ENCODE peak calls at places on chromosomes 6 and 20, in ten cellular contexts. V is endothelial cell, T is GM13977, D is pancreas, M is heart right ventricle, P is ovary, R is endodermal cell, L is nephron progenitor cell, O is MM.1S, G is astrocyte of the spinal cord. C is an unnamed sample.
A peak's percentile ranks its signal among the peaks of the same experiment; 100 is the strongest.

GRCh38 chr6:40328376-40328987 is 258.7 kb downstream of the LRFN2 start:
- DNase-seq in V (peak; percentile 38), T (no peak), D (peak; percentile 69), M (no peak), P (no peak), R (peak; percentile 94), L (peak; percentile 56), O (peak; percentile 35), G (no peak), C (peak; percentile 77)

GRCh38 chr20:1274485-1275313 is 8.6 kb downstream of the SNPH start:
- DNase-seq in V (no peak), T (no peak), D (no peak), M (no peak), P (no peak), R (no peak), L (no peak), O (no peak), G (no peak), C (no peak)

GRCh38 chr20:4663044-4663443 is 58.7 kb upstream of the PRND start:
- DNase-seq in V (no peak), T (no peak), D (no peak), M (no peak), P (no peak), R (no peak), L (no peak), O (no peak), G (no peak), C (no peak)

GRCh38 chr6:162055365-162055764 is 672.2 kb downstream of the PRKN start:
- DNase-seq in V (no peak), T (no peak), D (peak; percentile 87), M (no peak), P (no peak), R (peak; percentile 56), L (no peak), O (no peak), G (no peak), C (peak; percentile 27)

GRCh38 chr6:138480279-138480949 is 18.9 kb downstream of the NHSL1 start:
- DNase-seq in V (no peak), T (no peak), D (no peak), M (no peak), P (no peak), R (no peak), L (no peak), O (no peak), G (no peak), C (no peak)

GRCh38 chr20:19347943-19348456 is 135.6 kb downstream of the SLC24A3 start:
- DNase-seq in V (no peak), T (peak; percentile 23), D (no peak), M (no peak), P (no peak), R (no peak), L (no peak), O (peak; percentile 91), G (no peak), C (no peak)

GRCh38 chr6:140957334-140957733 is 1175.4 kb upstream of the GJE1 start:
- DNase-seq in V (no peak), T (no peak), D (no peak), M (no peak), P (no peak), R (no peak), L (no peak), O (no peak), G (no peak), C (no peak)

GRCh38 chr6:111764238-111765182 is 108.7 kb downstream of the FYN start:
- DNase-seq in V (no peak), T (peak; percentile 71), D (no peak), M (no peak), P (no peak), R (peak; percentile 85), L (peak; percentile 12), O (no peak), G (peak; percentile 73), C (no peak)

GRCh38 chr6:147434508-147434907 is 74.0 kb upstream of the SAMD5 start:
- DNase-seq in V (no peak), T (no peak), D (no peak), M (no peak), P (no peak), R (no peak), L (no peak), O (no peak), G (no peak), C (no peak)

GRCh38 chr6:33375143-33375649 is 16.4 kb upstream of the KIFC1 start:
- DNase-seq in V (no peak), T (no peak), D (peak; percentile 57), M (peak; percentile 78), P (peak; percentile 79), R (no peak), L (no peak), O (no peak), G (peak; percentile 75), C (peak; percentile 78)

GRCh38 chr6:149176971-149177667 is 140.4 kb upstream of the TAB2 start:
- DNase-seq in V (no peak), T (no peak), D (peak; percentile 62), M (no peak), P (no peak), R (no peak), L (no peak), O (no peak), G (no peak), C (peak; percentile 27)

GRCh38 chr6:84967389-84967788 is 203.0 kb upstream of the TBX18 start:
- DNase-seq in V (peak; percentile 10), T (no peak), D (peak; percentile 5), M (no peak), P (no peak), R (peak; percentile 83), L (peak; percentile 34), O (peak; percentile 33), G (peak; percentile 48), C (peak; percentile 9)

GRCh38 chr20:24077145-24077544 is 88.6 kb upstream of the GGTLC1 start:
- DNase-seq in V (no peak), T (no peak), D (no peak), M (no peak), P (no peak), R (no peak), L (no peak), O (no peak), G (no peak), C (no peak)

GRCh38 chr6:74320076-74320475 is 624.1 kb downstream of the CD109 start:
- DNase-seq in V (no peak), T (no peak), D (no peak), M (no peak), P (no peak), R (no peak), L (no peak), O (no peak), G (no peak), C (no peak)

GRCh38 chr6:45972795-45973503 is 42.7 kb downstream of the CLIC5 start:
- DNase-seq in V (no peak), T (no peak), D (no peak), M (no peak), P (no peak), R (no peak), L (no peak), O (no peak), G (no peak), C (no peak)

DNA sequence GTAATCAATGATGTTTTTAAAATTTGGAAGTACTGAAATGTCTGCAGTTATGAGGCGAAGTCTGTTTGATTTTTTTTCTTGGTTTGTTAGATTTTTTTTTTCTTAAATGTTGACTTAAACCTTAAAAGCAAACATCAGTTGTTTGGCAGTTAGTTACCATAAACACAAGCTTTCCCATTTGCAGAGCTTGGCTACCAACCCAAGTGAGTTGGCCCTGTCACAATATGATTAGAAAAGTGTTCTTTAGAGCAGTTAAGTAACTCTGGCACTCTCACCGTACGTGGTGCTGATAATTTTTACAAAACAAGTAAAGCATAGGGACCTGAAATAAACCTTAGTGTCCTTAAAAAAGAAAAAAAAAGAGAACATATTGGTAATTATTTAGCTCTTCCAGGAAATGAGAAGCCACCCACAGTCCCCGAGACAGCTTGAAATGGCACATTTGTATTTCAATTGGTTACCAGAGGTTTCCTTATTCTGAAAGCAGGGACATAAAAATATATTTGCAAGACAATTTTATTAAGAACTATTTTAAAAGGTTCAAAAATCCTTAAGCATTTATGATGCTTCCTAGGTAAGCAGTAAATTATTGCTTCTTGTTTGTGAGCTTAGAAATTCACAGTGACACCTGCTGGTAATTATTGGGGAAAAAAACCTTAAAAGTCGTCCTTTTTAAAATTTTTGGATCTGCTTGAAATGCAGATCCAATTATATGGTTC is 3.9 kb downstream of the HEY2 start:
- DNase-seq in V (no peak), T (no peak), D (peak; percentile 64), M (no peak), P (no peak), R (no peak), L (no peak), O (peak; percentile 43), G (peak; percentile 56), C (no peak)
- TF ChIP-seq CTCF in V (peak; percentile 64), T (peak; percentile 39), D (no peak), M (peak; percentile 17), P (no peak), R (peak; percentile 77), L (peak; percentile 44), O (peak; percentile 53), G (peak; percentile 20), C (no peak)

GRCh38 chr6:95133578-95133977 is 443.8 kb upstream of the MANEA start:
- DNase-seq in V (peak; percentile 6), T (no peak), D (no peak), M (no peak), P (no peak), R (no peak), L (no peak), O (no peak), G (peak; percentile 18), C (peak; percentile 14)

GRCh38 chr6:95127266-95127665 is 450.1 kb upstream of the MANEA start:
- DNase-seq in V (no peak), T (no peak), D (no peak), M (no peak), P (no peak), R (no peak), L (no peak), O (no peak), G (no peak), C (no peak)

DNA sequence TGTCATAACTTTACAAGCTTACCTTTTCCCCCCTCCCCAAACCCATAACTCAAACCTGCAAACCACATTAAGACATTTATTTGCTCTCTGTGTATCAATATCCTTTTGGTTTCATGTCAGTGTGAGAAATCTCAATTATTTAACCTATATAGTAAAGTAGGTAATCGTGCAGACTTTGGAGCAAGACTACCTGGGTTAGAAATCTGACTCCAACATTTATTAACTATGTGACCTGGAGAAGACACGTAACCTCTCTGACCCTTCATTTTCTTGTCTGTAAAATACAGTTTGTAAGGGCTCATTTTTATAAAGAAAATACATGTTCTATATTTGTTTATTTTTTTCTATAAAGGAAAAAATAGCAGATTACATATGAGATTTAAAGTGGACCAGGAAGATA is 448.9 kb upstream of the MANEA start:
- DNase-seq in V (no peak), T (no peak), D (no peak), M (no peak), P (no peak), R (no peak), L (no peak), O (no peak), G (no peak), C (no peak)
- TF ChIP-seq CTCF in V (no peak), T (no peak), D (no peak), M (no peak), P (no peak), R (no peak), L (no peak), O (no peak), G (no peak), C (no peak)

GRCh38 chr6:24943774-24944173 is 8.0 kb upstream of the RIPOR2 start:
- DNase-seq in V (no peak), T (no peak), D (no peak), M (no peak), P (no peak), R (no peak), L (no peak), O (no peak), G (no peak), C (no peak)
- TF ChIP-seq CTCF in V (no peak), T (no peak), D (no peak), M (no peak), P (no peak), R (no peak), L (no peak), O (no peak), G (no peak), C (no peak)

GRCh38 chr6:28531479-28532128 is 5.9 kb downstream of the GPX5 start:
- DNase-seq in V (no peak), T (no peak), D (no peak), M (no peak), P (no peak), R (peak; percentile 71), L (no peak), O (no peak), G (no peak), C (no peak)
- TF ChIP-seq CTCF in V (no peak), T (no peak), D (no peak), M (no peak), P (no peak), R (peak; percentile 70), L (no peak), O (no peak), G (no peak), C (no peak)